ENCODE peak calls at places on chromosome 22, in five cellular contexts. A, E, M, P and C are unnamed samples.

GRCh38 chr22:19634206-19634536 is 80.1 kb upstream of the SEPTIN5 start:
- DNase-seq in P (no peak), E (no peak), A (no peak), M (no peak), C (no peak)

GRCh38 chr22:39643311-39644083 is 72.9 kb downstream of the CACNA1I start:
- DNase-seq in P (no peak), M (no peak), E (peak), A (peak), C (no peak)

GRCh38 chr22:40410272-40410671 is 39.9 kb downstream of the SGSM3 start:
- DNase-seq in M (no peak), E (peak), P (no peak), A (no peak), C (no peak)

GRCh38 chr22:18987765-18988164 is 51.7 kb upstream of the PRODH start:
- DNase-seq in A (no peak), P (no peak), E (peak), M (no peak), C (peak)

GRCh38 chr22:19787849-19788141 is 27.2 kb downstream of the TBX1 start:
- DNase-seq in M (no peak), A (no peak), E (no peak), P (no peak), C (no peak)

GRCh38 chr22:32877196-32877595 is 75.7 kb downstream of the TIMP3 start:
- DNase-seq in P (no peak), M (no peak), E (no peak), A (peak), C (no peak)

GRCh38 chr22:42967933-42968332 is 47.0 kb downstream of the PACSIN2 start:
- DNase-seq in A (no peak), E (peak), P (peak), M (no peak), C (no peak)

GRCh38 chr22:50262460-50262911 is 1.0 kb upstream of the MAPK12 start:
- DNase-seq in E (peak), P (no peak), A (no peak), M (no peak), C (no peak)

GRCh38 chr22:47794851-47795250 is 1032.4 kb downstream of the TBC1D22A start:
- DNase-seq in E (no peak), M (no peak), P (no peak), A (no peak), C (no peak)

GRCh38 chr22:39234157-39234793 is 10.5 kb downstream of the PDGFB start:
- DNase-seq in M (no peak), P (peak), E (no peak), A (peak), C (peak)

GRCh38 chr22:42695294-42695693 is 25.4 kb downstream of the A4GALT start:
- DNase-seq in A (no peak), P (peak), M (no peak), E (peak), C (no peak)

DNA sequence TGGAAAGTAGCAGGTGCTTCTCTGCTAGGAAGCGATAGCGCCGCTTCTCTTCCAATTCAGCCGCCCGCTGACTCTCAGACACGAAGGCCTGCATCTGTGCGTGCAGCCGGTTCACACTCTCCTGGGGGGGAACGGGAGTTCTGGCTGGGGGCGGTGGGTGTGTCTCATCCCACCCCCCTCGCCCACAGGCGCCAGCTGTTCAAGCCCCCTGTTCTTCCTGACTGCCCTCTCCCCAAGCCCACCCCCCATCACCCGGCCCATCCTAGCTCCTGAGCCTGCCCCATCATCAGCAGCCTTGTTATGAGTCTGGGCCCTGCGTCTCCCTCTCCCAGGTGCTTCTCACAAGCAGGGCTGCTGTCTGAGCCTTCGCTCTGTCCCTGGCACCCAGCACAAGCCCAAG is 13.1 kb upstream of the SLC16A8 start:
- DNase-seq in P (no peak), A (no peak), M (no peak), E (no peak), C (no peak)
- H3K4me3 ChIP-seq in P (no peak), A (no peak), M (no peak), E (no peak), C (no peak)

GRCh38 chr22:17086750-17087149 is 1.9 kb downstream of the IL17RA start:
- DNase-seq in A (no peak), M (no peak), E (peak), P (no peak), C (no peak)

GRCh38 chr22:17084554-17085276 is at the start of gene IL17RA:
- DNase-seq in E (peak), A (peak), P (peak), M (peak), C (peak)

GRCh38 chr22:17087176-17088131 is 2.7 kb downstream of the IL17RA start:
- DNase-seq in M (peak), E (no peak), P (no peak), A (peak), C (peak)

GRCh38 chr22:17085277-17086091 is 684 bp downstream of the IL17RA start:
- DNase-seq in E (peak), P (peak), A (no peak), M (no peak), C (peak)

DNA sequence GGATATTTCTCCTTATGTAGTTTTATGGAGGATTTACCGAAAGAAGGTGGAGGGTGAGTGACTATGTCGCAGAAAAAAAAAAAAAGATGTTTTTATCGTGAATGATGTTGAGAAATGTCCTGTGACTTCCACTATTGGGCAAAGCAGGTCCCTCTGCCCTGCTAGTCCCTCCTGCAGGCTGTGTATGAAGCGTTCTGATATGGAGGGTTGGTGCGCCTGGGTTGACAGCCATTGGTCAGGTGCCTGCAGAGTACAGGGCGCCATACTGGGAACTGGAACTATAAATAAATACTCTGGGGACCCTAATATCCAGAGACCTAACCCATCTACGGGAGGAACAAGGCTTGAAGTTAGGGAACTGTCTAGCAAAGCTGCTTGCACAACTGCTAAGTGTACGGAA is 1.5 kb downstream of the IL17RA start:
- DNase-seq in M (no peak), E (peak), A (no peak), P (no peak), C (no peak)
- H3K4me3 ChIP-seq in M (peak), E (peak), A (peak), P (peak), C (no peak)

DNA sequence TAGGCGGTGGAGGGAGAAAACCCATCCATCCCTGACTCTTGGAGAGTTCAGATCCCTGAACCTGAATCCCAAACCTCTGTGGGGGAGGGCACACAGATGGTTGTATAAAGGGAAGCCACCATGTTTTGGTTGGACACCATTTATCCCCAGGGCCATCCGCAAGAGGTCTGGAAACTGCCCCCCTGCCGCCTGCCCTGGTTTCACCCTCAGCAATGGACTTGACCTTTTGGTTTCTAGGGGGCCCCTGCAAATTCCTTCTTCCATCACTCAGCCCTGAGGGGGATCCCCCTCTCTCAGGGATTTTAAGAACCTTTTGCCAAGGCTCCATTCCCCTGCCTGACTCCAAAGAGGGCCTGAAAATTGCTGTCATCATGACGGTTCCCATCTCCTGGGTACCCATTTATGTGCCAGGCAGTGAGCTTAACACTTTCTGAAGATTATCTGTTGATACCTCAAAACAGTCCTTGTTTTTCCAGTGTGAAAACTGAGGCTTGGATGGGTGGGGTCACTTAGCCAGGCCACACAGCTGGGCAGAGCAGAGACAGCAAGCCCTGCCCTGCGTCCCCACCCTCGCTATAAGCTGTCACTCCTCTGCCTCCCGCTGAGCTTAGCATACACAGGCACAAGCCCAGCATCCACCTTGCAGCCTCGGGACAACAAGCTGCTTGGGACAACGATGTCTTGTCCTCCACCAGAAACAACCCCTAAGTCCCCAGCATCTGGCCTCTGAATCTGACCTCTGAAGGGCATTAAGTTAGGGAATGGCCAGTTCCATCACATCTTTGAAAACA is 33.2 kb upstream of the CRYBB3 start:
- DNase-seq in M (no peak), A (no peak), E (no peak), P (no peak), C (no peak)
- H3K4me3 ChIP-seq in M (no peak), A (no peak), E (no peak), P (no peak), C (no peak)

GRCh38 chr22:31626427-31627150 is 35.4 kb downstream of the PISD start:
- DNase-seq in E (peak), A (peak), P (no peak), M (no peak), C (no peak)

GRCh38 chr22:31625661-31626426 is 36.2 kb downstream of the PISD start:
- DNase-seq in A (peak), M (no peak), E (peak), P (peak), C (no peak)

GRCh38 chr22:31623634-31624312 is 38.2 kb downstream of the PISD start:
- DNase-seq in E (no peak), M (no peak), A (no peak), P (no peak), C (no peak)

GRCh38 chr22:31627223-31627731 is 34.7 kb downstream of the PISD start:
- DNase-seq in P (no peak), A (no peak), M (no peak), E (no peak), C (no peak)

DNA sequence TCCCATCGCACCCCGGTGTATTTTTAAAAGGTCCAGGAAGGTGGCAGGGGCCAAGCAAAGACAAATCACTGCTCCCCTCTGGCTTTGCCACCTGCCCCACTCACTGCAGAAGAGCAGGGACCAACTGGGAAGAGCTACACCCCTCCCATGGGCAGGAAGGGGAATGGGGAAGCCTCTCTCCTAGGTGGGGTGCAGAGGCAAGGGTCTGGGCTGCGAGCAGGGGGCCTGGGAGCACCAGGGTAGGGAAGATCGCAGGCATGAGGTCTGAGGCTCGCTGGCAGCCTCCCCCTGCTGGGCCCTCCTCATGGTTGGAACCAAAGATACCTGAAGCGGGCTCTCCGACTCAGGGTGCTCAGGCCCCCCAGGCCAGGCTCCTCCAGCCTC is 36.8 kb downstream of the PISD start:
- DNase-seq in A (no peak), P (no peak), M (no peak), E (no peak), C (no peak)
- H3K4me3 ChIP-seq in A (peak), P (peak), M (no peak), E (no peak), C (no peak)

GRCh38 chr22:30243671-30244465 is 2.7 kb downstream of the LIF start:
- DNase-seq in M (no peak), P (no peak), E (no peak), A (no peak), C (no peak)
- H3K4me3 ChIP-seq in M (no peak), P (no peak), E (no peak), A (no peak), C (peak)

GRCh38 chr22:17369553-17370035 is 334 bp downstream of the CECR2 start:
- DNase-seq in E (peak), P (peak), M (no peak), A (peak), C (peak)
- H3K4me3 ChIP-seq in E (no peak), P (peak), M (no peak), A (peak), C (peak)

DNA sequence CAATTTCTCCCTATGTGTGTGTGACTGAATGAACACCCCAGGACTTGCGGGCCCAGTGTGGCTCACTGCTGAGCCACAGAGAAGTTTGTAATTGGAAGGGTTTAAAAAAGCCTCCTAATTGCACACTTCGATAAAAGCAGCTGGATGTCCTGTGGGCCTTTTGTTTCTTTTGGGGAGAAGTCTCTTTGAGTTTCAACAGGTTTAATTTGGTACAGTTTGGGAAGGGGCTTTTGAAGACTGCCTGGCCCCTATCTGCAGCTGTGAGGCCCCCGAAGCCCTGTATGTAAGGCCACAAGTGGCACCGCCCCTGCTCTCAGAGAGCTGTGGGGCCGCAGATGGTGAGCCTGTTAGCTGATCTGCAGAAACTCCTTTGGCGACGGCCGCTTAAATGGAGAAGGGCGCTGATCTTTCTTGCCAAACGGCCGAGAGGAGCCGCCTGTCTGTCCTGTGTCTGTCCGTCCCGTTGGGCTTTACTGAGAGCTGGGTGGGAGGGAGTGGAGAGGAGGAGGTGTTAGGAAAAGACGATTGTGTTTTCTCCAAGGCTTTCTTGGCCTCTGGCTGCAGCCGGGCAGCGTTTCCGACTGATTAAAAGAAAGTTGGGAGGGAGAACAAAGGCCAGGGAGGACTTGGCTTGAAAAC is 2.1 kb downstream of the FBLN1 start:
- DNase-seq in E (peak), M (no peak), P (peak), A (peak), C (peak)
- H3K4me3 ChIP-seq in E (peak), M (no peak), P (peak), A (peak), C (no peak)

GRCh38 chr22:23026777-23027176 is 43.5 kb upstream of the GNAZ start:
- DNase-seq in M (no peak), E (no peak), P (no peak), A (no peak), C (no peak)
- H3K4me3 ChIP-seq in M (no peak), E (no peak), P (no peak), A (no peak), C (no peak)

GRCh38 chr22:37725551-37726239 is 28.8 kb downstream of the TRIOBP start:
- DNase-seq in M (no peak), E (no peak), P (no peak), A (no peak), C (no peak)
- H3K4me3 ChIP-seq in M (no peak), E (no peak), P (no peak), A (no peak), C (no peak)